ENCODE peak calls at places on chromosomes 5 and 9, in six cellular contexts. One of them, this sample, is unnamed.

GRCh38 chr5:144315026-144315425 is 144.4 kb downstream of the KCTD16 start:
- DNase-seq in choroid plexus epithelial cell: no peak
- DNase-seq in coronary artery: no peak
- DNase-seq in astrocyte: no peak
- DNase-seq in Peyer's patch: no peak
- DNase-seq in heart right ventricle: no peak
- DNase-seq in this sample: no peak

GRCh38 chr5:58615931-58616330 is 33.1 kb downstream of the RAB3C start:
- DNase-seq in choroid plexus epithelial cell: no peak
- DNase-seq in astrocyte: no peak
- DNase-seq in coronary artery: no peak
- DNase-seq in Peyer's patch: no peak
- DNase-seq in heart right ventricle: no peak
- DNase-seq in this sample: no peak

GRCh38 chr9:69622664-69623063 is 49.5 kb downstream of the APBA1 start:
- DNase-seq in choroid plexus epithelial cell: peak
- DNase-seq in coronary artery: no peak
- DNase-seq in heart right ventricle: no peak
- DNase-seq in astrocyte: peak
- DNase-seq in Peyer's patch: no peak
- DNase-seq in this sample: peak

GRCh38 chr5:66209350-66209749 is 65.2 kb downstream of the SREK1 start:
- DNase-seq in astrocyte: no peak
- DNase-seq in Peyer's patch: no peak
- DNase-seq in heart right ventricle: no peak
- DNase-seq in choroid plexus epithelial cell: no peak
- DNase-seq in coronary artery: no peak
- DNase-seq in this sample: no peak

GRCh38 chr5:132873119-132873929 is at the start of gene LEAP2:
- DNase-seq in coronary artery: no peak
- DNase-seq in Peyer's patch: no peak
- DNase-seq in astrocyte: peak
- DNase-seq in choroid plexus epithelial cell: no peak
- DNase-seq in heart right ventricle: no peak
- DNase-seq in this sample: peak

GRCh38 chr5:126368239-126368812 is 54.9 kb upstream of the GRAMD2B start:
- DNase-seq in astrocyte: no peak
- DNase-seq in choroid plexus epithelial cell: no peak
- DNase-seq in coronary artery: no peak
- DNase-seq in heart right ventricle: no peak
- DNase-seq in Peyer's patch: no peak
- DNase-seq in this sample: no peak

GRCh38 chr5:132008163-132008473 is 3.3 kb downstream of the ACSL6 start:
- DNase-seq in choroid plexus epithelial cell: no peak
- DNase-seq in coronary artery: no peak
- DNase-seq in astrocyte: no peak
- DNase-seq in Peyer's patch: no peak
- DNase-seq in heart right ventricle: no peak
- DNase-seq in this sample: no peak

GRCh38 chr5:17802256-17802655 is 168.0 kb downstream of the TAF11L14 start:
- DNase-seq in astrocyte: no peak
- DNase-seq in coronary artery: no peak
- DNase-seq in choroid plexus epithelial cell: peak
- DNase-seq in Peyer's patch: no peak
- DNase-seq in heart right ventricle: no peak
- DNase-seq in this sample: no peak

GRCh38 chr5:171806976-171807823 is 21.6 kb downstream of the SMIM23 start:
- DNase-seq in Peyer's patch: no peak
- DNase-seq in heart right ventricle: no peak
- DNase-seq in astrocyte: peak
- DNase-seq in choroid plexus epithelial cell: peak
- DNase-seq in coronary artery: no peak
- DNase-seq in this sample: no peak

GRCh38 chr5:13448843-13449242 is 495.6 kb downstream of the DNAH5 start:
- DNase-seq in choroid plexus epithelial cell: no peak
- DNase-seq in astrocyte: no peak
- DNase-seq in heart right ventricle: no peak
- DNase-seq in Peyer's patch: no peak
- DNase-seq in coronary artery: no peak
- DNase-seq in this sample: no peak

GRCh38 chr5:169637085-169637855 is at the start of gene DOCK2:
- DNase-seq in heart right ventricle: peak
- DNase-seq in astrocyte: no peak
- DNase-seq in choroid plexus epithelial cell: no peak
- DNase-seq in coronary artery: no peak
- DNase-seq in Peyer's patch: peak
- DNase-seq in this sample: no peak

GRCh38 chr9:122318284-122318683 is 52.5 kb upstream of the PTGS1 start:
- DNase-seq in coronary artery: no peak
- DNase-seq in heart right ventricle: no peak
- DNase-seq in Peyer's patch: no peak
- DNase-seq in choroid plexus epithelial cell: no peak
- DNase-seq in astrocyte: peak
- DNase-seq in this sample: no peak

GRCh38 chr9:14057347-14058077 is 256.4 kb downstream of the NFIB start:
- DNase-seq in choroid plexus epithelial cell: no peak
- DNase-seq in Peyer's patch: no peak
- DNase-seq in coronary artery: no peak
- DNase-seq in heart right ventricle: no peak
- DNase-seq in astrocyte: no peak
- DNase-seq in this sample: peak

GRCh38 chr5:29143266-29143665 is 2050.2 kb upstream of the CDH6 start:
- DNase-seq in choroid plexus epithelial cell: no peak
- DNase-seq in astrocyte: no peak
- DNase-seq in heart right ventricle: no peak
- DNase-seq in coronary artery: no peak
- DNase-seq in Peyer's patch: no peak
- DNase-seq in this sample: no peak
- TF ChIP-seq CTCF in choroid plexus epithelial cell: no peak
- TF ChIP-seq CTCF in astrocyte: no peak
- TF ChIP-seq CTCF in heart right ventricle: no peak
- TF ChIP-seq CTCF in coronary artery: no peak
- TF ChIP-seq CTCF in Peyer's patch: no peak
- TF ChIP-seq CTCF in this sample: no peak

GRCh38 chr5:36875789-36876388 is 680 bp upstream of the NIPBL start:
- DNase-seq in coronary artery: peak
- DNase-seq in choroid plexus epithelial cell: peak
- DNase-seq in heart right ventricle: peak
- DNase-seq in Peyer's patch: peak
- DNase-seq in astrocyte: peak
- DNase-seq in this sample: peak
- TF ChIP-seq CTCF in coronary artery: no peak
- TF ChIP-seq CTCF in choroid plexus epithelial cell: peak
- TF ChIP-seq CTCF in heart right ventricle: peak
- TF ChIP-seq CTCF in Peyer's patch: no peak
- TF ChIP-seq CTCF in astrocyte: peak
- TF ChIP-seq CTCF in this sample: peak

GRCh38 chr9:130731355-130731754 is 37.8 kb downstream of the EXOSC2 start:
- DNase-seq in choroid plexus epithelial cell: no peak
- DNase-seq in coronary artery: no peak
- DNase-seq in heart right ventricle: no peak
- DNase-seq in Peyer's patch: no peak
- DNase-seq in astrocyte: no peak
- DNase-seq in this sample: no peak

GRCh38 chr9:130732793-130733221 is 39.2 kb downstream of the EXOSC2 start:
- DNase-seq in Peyer's patch: no peak
- DNase-seq in astrocyte: no peak
- DNase-seq in heart right ventricle: no peak
- DNase-seq in coronary artery: no peak
- DNase-seq in choroid plexus epithelial cell: peak
- DNase-seq in this sample: peak

GRCh38 chr9:130728721-130729120 is 35.1 kb downstream of the EXOSC2 start:
- DNase-seq in heart right ventricle: no peak
- DNase-seq in astrocyte: peak
- DNase-seq in coronary artery: no peak
- DNase-seq in choroid plexus epithelial cell: peak
- DNase-seq in Peyer's patch: no peak
- DNase-seq in this sample: peak

GRCh38 chr9:130729145-130729544 is 35.6 kb downstream of the EXOSC2 start:
- DNase-seq in Peyer's patch: no peak
- DNase-seq in coronary artery: no peak
- DNase-seq in astrocyte: no peak
- DNase-seq in choroid plexus epithelial cell: peak
- DNase-seq in heart right ventricle: no peak
- DNase-seq in this sample: no peak

DNA sequence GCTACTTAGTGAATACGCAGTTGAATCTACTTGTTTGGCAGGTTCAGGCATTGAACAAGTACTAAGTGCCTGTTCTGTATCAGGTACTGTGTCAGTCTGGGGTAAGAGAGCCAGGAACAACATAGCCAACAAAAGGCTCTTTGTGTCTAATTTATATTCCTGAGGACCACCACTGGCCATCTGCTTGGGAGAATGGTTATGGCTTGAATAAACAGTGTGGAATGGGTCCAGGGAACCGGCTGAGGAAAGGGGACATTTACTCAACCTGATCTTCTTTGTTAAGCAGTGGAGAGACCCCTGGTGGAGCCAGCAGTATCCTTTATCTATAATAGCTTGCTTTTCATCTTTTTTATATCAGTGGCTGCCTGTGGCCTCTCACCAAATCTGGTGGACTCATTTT is 38.6 kb downstream of the EXOSC2 start:
- DNase-seq in coronary artery: no peak
- DNase-seq in choroid plexus epithelial cell: peak
- DNase-seq in heart right ventricle: no peak
- DNase-seq in astrocyte: peak
- DNase-seq in Peyer's patch: no peak
- DNase-seq in this sample: no peak
- TF ChIP-seq CTCF in coronary artery: no peak
- TF ChIP-seq CTCF in choroid plexus epithelial cell: peak
- TF ChIP-seq CTCF in heart right ventricle: no peak
- TF ChIP-seq CTCF in astrocyte: peak
- TF ChIP-seq CTCF in Peyer's patch: no peak
- TF ChIP-seq CTCF in this sample: no peak

GRCh38 chr9:76216161-76216649 is 178.0 kb downstream of the RFK start:
- DNase-seq in choroid plexus epithelial cell: peak
- DNase-seq in Peyer's patch: no peak
- DNase-seq in astrocyte: peak
- DNase-seq in heart right ventricle: no peak
- DNase-seq in coronary artery: no peak
- DNase-seq in this sample: peak

GRCh38 chr9:76213751-76214150 is 180.5 kb downstream of the RFK start:
- DNase-seq in heart right ventricle: no peak
- DNase-seq in Peyer's patch: no peak
- DNase-seq in astrocyte: peak
- DNase-seq in coronary artery: no peak
- DNase-seq in choroid plexus epithelial cell: no peak
- DNase-seq in this sample: no peak

GRCh38 chr9:76218151-76218867 is 175.9 kb downstream of the RFK start:
- DNase-seq in coronary artery: no peak
- DNase-seq in Peyer's patch: no peak
- DNase-seq in heart right ventricle: no peak
- DNase-seq in choroid plexus epithelial cell: no peak
- DNase-seq in astrocyte: peak
- DNase-seq in this sample: no peak

GRCh38 chr9:76218868-76219462 is 175.3 kb downstream of the RFK start:
- DNase-seq in heart right ventricle: no peak
- DNase-seq in choroid plexus epithelial cell: peak
- DNase-seq in astrocyte: peak
- DNase-seq in Peyer's patch: no peak
- DNase-seq in coronary artery: no peak
- DNase-seq in this sample: no peak

DNA sequence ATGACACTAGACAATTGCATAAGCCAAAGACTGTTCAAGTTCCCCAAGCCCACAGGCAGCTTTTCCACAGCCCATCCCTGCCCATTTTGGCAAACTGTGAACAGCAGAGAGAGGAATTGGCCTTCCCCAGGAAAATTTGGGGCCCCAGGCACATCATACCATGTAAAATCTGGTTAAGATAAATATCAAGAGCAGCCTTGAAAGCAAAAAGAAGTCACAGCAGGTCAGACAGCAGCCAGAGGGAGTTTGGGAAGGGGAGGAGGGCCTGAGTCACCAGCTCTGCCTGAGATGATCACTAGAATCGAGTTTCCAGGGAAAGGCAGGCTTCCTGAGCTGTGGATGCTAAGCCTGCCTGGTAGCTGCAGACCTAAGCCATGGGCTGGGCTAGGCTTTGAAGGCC is 179.2 kb downstream of the RFK start:
- DNase-seq in heart right ventricle: no peak
- DNase-seq in Peyer's patch: no peak
- DNase-seq in choroid plexus epithelial cell: peak
- DNase-seq in coronary artery: no peak
- DNase-seq in astrocyte: peak
- DNase-seq in this sample: peak
- TF ChIP-seq CTCF in heart right ventricle: no peak
- TF ChIP-seq CTCF in Peyer's patch: no peak
- TF ChIP-seq CTCF in choroid plexus epithelial cell: peak
- TF ChIP-seq CTCF in coronary artery: no peak
- TF ChIP-seq CTCF in astrocyte: no peak
- TF ChIP-seq CTCF in this sample: peak

GRCh38 chr9:74551266-74551665 is 54.1 kb downstream of the RORB start:
- DNase-seq in Peyer's patch: no peak
- DNase-seq in coronary artery: no peak
- DNase-seq in astrocyte: no peak
- DNase-seq in heart right ventricle: no peak
- DNase-seq in choroid plexus epithelial cell: no peak
- DNase-seq in this sample: no peak

GRCh38 chr9:74555625-74556024 is 58.5 kb downstream of the RORB start:
- DNase-seq in Peyer's patch: no peak
- DNase-seq in coronary artery: no peak
- DNase-seq in heart right ventricle: no peak
- DNase-seq in astrocyte: no peak
- DNase-seq in choroid plexus epithelial cell: no peak
- DNase-seq in this sample: no peak

GRCh38 chr9:74557577-74557976 is 60.4 kb downstream of the RORB start:
- DNase-seq in choroid plexus epithelial cell: no peak
- DNase-seq in heart right ventricle: no peak
- DNase-seq in astrocyte: no peak
- DNase-seq in Peyer's patch: no peak
- DNase-seq in coronary artery: no peak
- DNase-seq in this sample: no peak

GRCh38 chr9:74555015-74555414 is 57.9 kb downstream of the RORB start:
- DNase-seq in coronary artery: no peak
- DNase-seq in astrocyte: no peak
- DNase-seq in Peyer's patch: no peak
- DNase-seq in heart right ventricle: no peak
- DNase-seq in choroid plexus epithelial cell: no peak
- DNase-seq in this sample: no peak

GRCh38 chr9:74556685-74557084 is 59.5 kb downstream of the RORB start:
- DNase-seq in heart right ventricle: no peak
- DNase-seq in Peyer's patch: no peak
- DNase-seq in choroid plexus epithelial cell: peak
- DNase-seq in coronary artery: no peak
- DNase-seq in astrocyte: peak
- DNase-seq in this sample: no peak
- TF ChIP-seq CTCF in heart right ventricle: no peak
- TF ChIP-seq CTCF in Peyer's patch: no peak
- TF ChIP-seq CTCF in choroid plexus epithelial cell: no peak
- TF ChIP-seq CTCF in coronary artery: no peak
- TF ChIP-seq CTCF in astrocyte: no peak
- TF ChIP-seq CTCF in this sample: no peak

This sample was measured in fibroblast of pulmonary artery.